ENCODE peak calls at places on chromosomes 13 and 19, in ten cellular contexts. D, B, I, F, H, L, N, E, K and C are unnamed samples.

GRCh38 chr19:28829762-28830161 is 383.2 kb downstream of the UQCRFS1 start:
- DNase-seq in D (no peak), B (no peak), I (no peak), F (no peak), H (no peak), L (no peak), N (peak), E (peak), K (no peak), C (no peak)

GRCh38 chr13:110170020-110170790 is 136.8 kb downstream of the COL4A1 start:
- DNase-seq in D (no peak), B (no peak), I (no peak), F (no peak), H (no peak), L (no peak), N (no peak), E (no peak), K (no peak), C (no peak)

GRCh38 chr19:52343548-52343947 is 7.5 kb downstream of the ZNF610 start:
- DNase-seq in D (no peak), B (no peak), I (peak), F (peak), H (no peak), L (peak), N (peak), E (peak), K (peak), C (peak)

GRCh38 chr13:39350461-39350881 is 252.5 kb downstream of the LHFPL6 start:
- DNase-seq in D (no peak), B (no peak), I (no peak), F (no peak), H (no peak), L (peak), N (peak), E (no peak), K (no peak), C (no peak)

GRCh38 chr19:58196911-58197616 is 14.2 kb downstream of the ZNF274 start:
- DNase-seq in D (no peak), B (no peak), I (no peak), F (no peak), H (no peak), L (no peak), N (no peak), E (no peak), K (no peak), C (no peak)

GRCh38 chr19:50639121-50640112 is at the start of gene SYT3:
- DNase-seq in D (no peak), B (no peak), I (peak), F (no peak), H (peak), L (peak), N (peak), E (peak), K (peak), C (peak)

GRCh38 chr13:29125145-29125933 is 305.2 kb downstream of the MTUS2 start:
- DNase-seq in D (no peak), B (no peak), I (no peak), F (no peak), H (no peak), L (no peak), N (no peak), E (no peak), K (no peak), C (no peak)

GRCh38 chr19:8371011-8371804 is 7.3 kb downstream of the ANGPTL4 start:
- DNase-seq in D (no peak), B (no peak), I (no peak), F (no peak), H (no peak), L (no peak), N (no peak), E (no peak), K (no peak), C (no peak)

GRCh38 chr19:19134687-19135158 is 3.6 kb downstream of the TMEM161A start:
- DNase-seq in D (peak), B (peak), I (no peak), F (peak), H (no peak), L (peak), N (no peak), E (no peak), K (peak), C (no peak)

GRCh38 chr19:46903458-46903857 is 42.7 kb downstream of the ARHGAP35 start:
- DNase-seq in D (no peak), B (no peak), I (no peak), F (no peak), H (no peak), L (no peak), N (no peak), E (no peak), K (no peak), C (no peak)

GRCh38 chr19:5718579-5719273 is 1.2 kb downstream of the LONP1 start:
- DNase-seq in D (peak), B (no peak), I (no peak), F (no peak), H (peak), L (no peak), N (no peak), E (no peak), K (peak), C (no peak)

GRCh38 chr19:48596679-48597465 is 9.7 kb upstream of the SPACA4 start:
- DNase-seq in D (no peak), B (no peak), I (no peak), F (peak), H (no peak), L (no peak), N (no peak), E (no peak), K (peak), C (no peak)

GRCh38 chr13:75365724-75366173 is 116.2 kb downstream of the TBC1D4 start:
- DNase-seq in D (no peak), B (no peak), I (no peak), F (no peak), H (peak), L (no peak), N (no peak), E (no peak), K (no peak), C (no peak)

GRCh38 chr19:46402725-46403124 is 10.6 kb downstream of the CCDC8 start:
- DNase-seq in D (no peak), B (no peak), I (no peak), F (no peak), H (no peak), L (no peak), N (no peak), E (no peak), K (peak), C (no peak)

GRCh38 chr19:42132851-42133528 is 744 bp upstream of the POU2F2 start:
- DNase-seq in D (peak), B (peak), I (peak), F (peak), H (peak), L (peak), N (peak), E (peak), K (peak), C (peak)

GRCh38 chr13:65468628-65469027 is 1761.5 kb downstream of the PCDH9 start:
- DNase-seq in D (no peak), B (no peak), I (no peak), F (no peak), H (no peak), L (no peak), N (no peak), E (no peak), K (no peak), C (no peak)

GRCh38 chr13:113468029-113468428 is 14.7 kb upstream of the ADPRHL1 start:
- DNase-seq in D (no peak), B (no peak), I (no peak), F (no peak), H (no peak), L (no peak), N (no peak), E (no peak), K (no peak), C (no peak)

GRCh38 chr13:36096411-36097184 is 34.6 kb downstream of the DCLK1 start:
- DNase-seq in D (no peak), B (no peak), I (no peak), F (no peak), H (no peak), L (no peak), N (no peak), E (no peak), K (no peak), C (no peak)

GRCh38 chr13:60267498-60268202 is 103.9 kb upstream of the DIAPH3 start:
- DNase-seq in D (no peak), B (peak), I (no peak), F (peak), H (no peak), L (no peak), N (no peak), E (no peak), K (no peak), C (peak)

GRCh38 chr13:49711218-49711863 is 20.1 kb upstream of the EBPL start:
- DNase-seq in D (no peak), B (no peak), I (no peak), F (no peak), H (peak), L (no peak), N (no peak), E (no peak), K (no peak), C (no peak)

GRCh38 chr13:51063909-51064308 is 47.2 kb downstream of the C13orf42 start:
- DNase-seq in D (no peak), B (no peak), I (no peak), F (no peak), H (no peak), L (no peak), N (no peak), E (no peak), K (no peak), C (no peak)

GRCh38 chr13:109704771-109705628 is 81.4 kb downstream of the IRS2 start:
- DNase-seq in D (no peak), B (no peak), I (no peak), F (no peak), H (peak), L (peak), N (peak), E (peak), K (no peak), C (no peak)

GRCh38 chr19:39506944-39507714 is 7.8 kb upstream of the SELENOV start:
- DNase-seq in D (peak), B (peak), I (peak), F (peak), H (peak), L (peak), N (no peak), E (no peak), K (peak), C (no peak)

GRCh38 chr13:73248711-73249580 is 190.1 kb downstream of the KLF5 start:
- DNase-seq in D (no peak), B (no peak), I (peak), F (no peak), H (peak), L (no peak), N (no peak), E (no peak), K (no peak), C (no peak)

GRCh38 chr19:53538378-53539109 is 599 bp downstream of the ZNF331 start:
- DNase-seq in D (no peak), B (no peak), I (no peak), F (no peak), H (no peak), L (no peak), N (peak), E (no peak), K (no peak), C (no peak)

GRCh38 chr19:9126900-9127405 is at the start of gene OR7G3:
- DNase-seq in D (no peak), B (no peak), I (no peak), F (no peak), H (no peak), L (no peak), N (no peak), E (no peak), K (no peak), C (no peak)

GRCh38 chr13:30453727-30454126 is 12.0 kb downstream of the HMGB1 start:
- DNase-seq in D (no peak), B (no peak), I (no peak), F (no peak), H (no peak), L (no peak), N (no peak), E (no peak), K (no peak), C (no peak)